ENCODE peak calls at places on chromosomes 5 and 9, in five cellular contexts. H is heart right ventricle, Q is astrocyte of the spinal cord, J is adrenal gland, Y is kidney. W is an unnamed sample.

GRCh38 chr5:165029471-165029870 is 1524.1 kb downstream of the MAT2B start:
- DNase-seq in Q (peak), H (no peak), Y (no peak), J (peak), W (no peak)

GRCh38 chr9:90974007-90974406 is 172.4 kb downstream of the SYK start:
- DNase-seq in Y (no peak), J (no peak), Q (peak), H (no peak), W (no peak)

GRCh38 chr9:131661954-131662621 is 77.8 kb downstream of the RAPGEF1 start:
- DNase-seq in H (no peak), J (no peak), Q (no peak), Y (no peak), W (no peak)

GRCh38 chr5:33969572-33970452 is 14.7 kb downstream of the SLC45A2 start:
- DNase-seq in H (no peak), Q (peak), Y (no peak), J (peak), W (no peak)

GRCh38 chr5:54905942-54906537 is 79.4 kb downstream of the ESM1 start:
- DNase-seq in Y (no peak), Q (peak), H (peak), J (peak), W (peak)

GRCh38 chr5:103927739-103928138 is 365.1 kb upstream of the NUDT12 start:
- DNase-seq in Q (no peak), H (no peak), Y (no peak), J (no peak), W (no peak)

GRCh38 chr5:115295775-115296129 is 702 bp downstream of the CCDC112 start:
- DNase-seq in H (no peak), Q (no peak), Y (no peak), J (no peak), W (no peak)

GRCh38 chr5:7878381-7878873 is 9.5 kb downstream of the MTRR start:
- DNase-seq in J (no peak), Y (no peak), Q (peak), H (no peak), W (no peak)

GRCh38 chr5:110916373-110917049 is 155.0 kb upstream of the TSLP start:
- DNase-seq in J (peak), Y (no peak), Q (peak), H (no peak), W (no peak)

GRCh38 chr5:2007906-2008437 is 125.2 kb upstream of the IRX4 start:
- DNase-seq in J (no peak), Y (no peak), H (peak), Q (no peak), W (peak)

GRCh38 chr9:88658311-88658822 is 123.4 kb downstream of the NXNL2 start:
- DNase-seq in Y (peak), Q (peak), J (peak), H (peak), W (peak)

GRCh38 chr9:99819123-99819483 is 2.6 kb upstream of the NR4A3 start:
- DNase-seq in Y (no peak), Q (no peak), J (no peak), H (no peak), W (no peak)

GRCh38 chr9:70477146-70477745 is 62.8 kb upstream of the KLF9 start:
- DNase-seq in Q (peak), J (no peak), Y (no peak), H (no peak), W (no peak)

GRCh38 chr5:20538341-20538740 is 550.3 kb upstream of the CDH18 start:
- DNase-seq in H (no peak), J (no peak), Q (no peak), Y (no peak), W (no peak)

GRCh38 chr9:138103111-138103823 is 225.7 kb downstream of the CACNA1B start:
- DNase-seq in J (peak), Y (peak), Q (no peak), H (no peak), W (no peak)

GRCh38 chr9:20512106-20512505 is 110.2 kb downstream of the MLLT3 start:
- DNase-seq in Y (no peak), J (peak), H (no peak), Q (peak), W (no peak)

GRCh38 chr5:153718713-153719112 is 228.2 kb downstream of the GRIA1 start:
- DNase-seq in H (no peak), J (no peak), Q (no peak), Y (no peak), W (no peak)

GRCh38 chr5:93593476-93594060 is 10.5 kb downstream of the NR2F1 start:
- DNase-seq in H (no peak), Q (peak), Y (peak), J (no peak), W (peak)

GRCh38 chr5:80142996-80143395 is 107.8 kb downstream of the THBS4 start:
- DNase-seq in H (no peak), Q (no peak), J (peak), Y (no peak), W (no peak)

GRCh38 chr5:143650296-143650695 is 161.7 kb upstream of the HMHB1 start:
- DNase-seq in H (no peak), J (no peak), Y (no peak), Q (no peak), W (no peak)

GRCh38 chr5:56279979-56280378 is 46.8 kb upstream of the ANKRD55 start:
- DNase-seq in H (no peak), J (no peak), Y (no peak), Q (peak), W (no peak)

GRCh38 chr5:133408322-133408721 is 204.0 kb downstream of the FSTL4 start:
- DNase-seq in Y (no peak), H (no peak), J (no peak), Q (no peak), W (no peak)

GRCh38 chr5:169037478-169037877 is 263.5 kb downstream of the SLIT3 start:
- DNase-seq in J (no peak), Y (no peak), Q (no peak), H (no peak), W (no peak)

GRCh38 chr5:156515121-156515520 is 188.2 kb downstream of the SGCD start:
- DNase-seq in Y (no peak), J (no peak), Q (no peak), H (no peak), W (no peak)

GRCh38 chr9:118529210-118529609 is 825.0 kb downstream of the TLR4 start:
- DNase-seq in J (no peak), Q (peak), Y (no peak), H (no peak), W (no peak)

GRCh38 chr9:72871685-72872084 is 81.2 kb downstream of the ALDH1A1 start:
- DNase-seq in H (no peak), Y (no peak), Q (peak), J (no peak), W (no peak)

GRCh38 chr5:78654386-78654785 is 5.8 kb upstream of the LHFPL2 start:
- DNase-seq in Y (no peak), J (no peak), Q (no peak), H (no peak), W (no peak)

GRCh38 chr5:177303121-177303924 is at the start of the genes PRELID1 and RAB24:
- DNase-seq in Y (peak), H (peak), J (peak), Q (peak), W (peak)

GRCh38 chr9:125541840-125542243 is 165.2 kb downstream of the MAPKAP1 start:
- DNase-seq in J (peak), Q (peak), Y (no peak), H (peak), W (no peak)

GRCh38 chr5:75734913-75735789 is 17.9 kb upstream of the POC5 start:
- DNase-seq in J (peak), Q (peak), H (no peak), Y (no peak), W (no peak)

GRCh38 chr9:72902268-72902667 is 50.6 kb downstream of the ALDH1A1 start:
- DNase-seq in Y (no peak), Q (no peak), J (no peak), H (no peak), W (no peak)

GRCh38 chr9:136743639-136744211 is 985 bp upstream of the LCN10 start:
- DNase-seq in Q (no peak), J (no peak), H (no peak), Y (peak), W (no peak)

GRCh38 chr9:136742640-136743391 is at the start of gene LCN10:
- DNase-seq in J (no peak), H (no peak), Q (no peak), Y (peak), W (no peak)

GRCh38 chr9:136740491-136740890 is 2.2 kb downstream of the LCN10 start:
- DNase-seq in J (no peak), Y (peak), H (peak), Q (no peak), W (no peak)

GRCh38 chr9:136740971-136741884 is 1.5 kb downstream of the LCN10 start:
- DNase-seq in Y (peak), Q (no peak), J (peak), H (peak), W (no peak)

GRCh38 chr9:136741885-136742568 is 713 bp downstream of the LCN10 start:
- DNase-seq in Y (peak), H (no peak), Q (no peak), J (no peak), W (no peak)
- TF ChIP-seq CTCF in Y (no peak), H (no peak), Q (no peak), J (no peak), W (no peak)

DNA sequence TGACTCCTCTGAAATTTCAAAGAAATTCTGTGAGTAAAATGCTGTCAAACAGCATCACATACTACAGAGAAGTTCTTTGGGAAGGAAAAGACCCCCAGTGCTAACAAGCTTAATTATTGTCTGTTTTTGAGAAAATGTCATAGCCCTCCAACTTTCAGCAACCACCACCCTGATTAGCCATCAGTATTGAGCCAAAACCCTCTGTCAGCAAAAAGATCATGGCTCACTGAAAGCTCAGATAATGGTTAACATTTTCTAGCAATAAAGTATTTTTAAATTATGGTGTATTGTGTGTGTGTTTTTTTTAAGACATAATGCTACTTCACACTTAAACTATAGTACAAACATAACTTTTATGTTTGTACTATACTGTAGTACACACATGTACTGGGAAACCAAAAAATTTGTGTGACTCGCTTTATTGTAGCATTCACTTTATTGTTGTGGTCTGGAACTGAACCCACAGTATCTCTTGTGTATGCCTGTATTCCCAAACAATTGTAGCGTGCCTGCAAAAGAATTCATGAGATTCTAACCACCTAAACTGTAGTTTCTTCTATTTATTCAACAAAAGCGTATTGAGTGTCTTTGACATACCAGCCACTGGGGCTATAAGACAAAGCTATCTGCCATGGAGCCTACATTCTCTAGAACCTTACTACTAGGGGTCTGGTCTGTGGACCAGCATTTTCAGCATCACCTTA is 31.6 kb downstream of the TLE4 start:
- DNase-seq in J (no peak), Y (no peak), Q (no peak), H (no peak), W (no peak)
- TF ChIP-seq CTCF in J (no peak), Y (no peak), Q (peak), H (no peak), W (no peak)

GRCh38 chr5:14464661-14465060 is 116.9 kb upstream of the OTULINL start:
- DNase-seq in J (no peak), H (no peak), Q (no peak), Y (no peak), W (no peak)
- TF ChIP-seq CTCF in J (no peak), H (no peak), Q (no peak), Y (no peak), W (no peak)

GRCh38 chr5:164013077-164013670 is 507.8 kb downstream of the MAT2B start:
- DNase-seq in Y (no peak), J (peak), Q (peak), H (no peak), W (peak)
- TF ChIP-seq CTCF in Y (peak), J (peak), Q (peak), H (peak), W (peak)

W was measured in psoas muscle.